ENCODE peak calls at places on chromosome 12, in ten cellular contexts. W, N, C, Q, X, R, M, H, P and B are unnamed samples.

GRCh38 chr12:24546661-24547060 is 402.2 kb downstream of the BCAT1 start:
- DNase-seq in R (no peak), Q (no peak), M (no peak), N (no peak), P (no peak), X (no peak), H (no peak), C (no peak), W (no peak), B (no peak)

GRCh38 chr12:46389130-46389616 is 16.6 kb upstream of the SLC38A2 start:
- DNase-seq in H (no peak), Q (no peak), C (no peak), N (peak), M (no peak), X (peak), R (no peak), W (no peak), P (no peak), B (peak)

GRCh38 chr12:110282956-110283817 is 2.1 kb downstream of the ATP2A2 start:
- DNase-seq in P (no peak), M (no peak), R (peak), Q (no peak), H (peak), C (no peak), X (no peak), N (peak), W (no peak), B (no peak)

GRCh38 chr12:27013606-27014084 is 539 bp downstream of the TM7SF3 start:
- DNase-seq in Q (no peak), P (peak), M (no peak), W (no peak), R (no peak), N (peak), H (no peak), X (peak), C (peak), B (peak)

GRCh38 chr12:50986961-50987737 is 34.8 kb downstream of the HIGD1C start:
- DNase-seq in M (peak), P (peak), C (no peak), N (peak), X (peak), R (peak), W (no peak), Q (no peak), H (no peak), B (peak)

GRCh38 chr12:122963928-122964240 is 2.4 kb downstream of the ABCB9 start:
- DNase-seq in X (peak), N (peak), P (no peak), R (no peak), H (peak), Q (no peak), C (peak), M (peak), W (no peak), B (peak)

GRCh38 chr12:76872415-76872814 is 6.4 kb downstream of the CSRP2 start:
- DNase-seq in C (no peak), M (no peak), P (no peak), W (no peak), Q (no peak), X (no peak), R (no peak), H (no peak), N (no peak), B (no peak)

GRCh38 chr12:56082382-56082781 is 2.4 kb downstream of the ERBB3 start:
- DNase-seq in R (no peak), P (no peak), M (no peak), N (no peak), Q (no peak), C (no peak), W (no peak), H (no peak), X (no peak), B (no peak)

GRCh38 chr12:56900583-56900982 is 33.6 kb downstream of the SDR9C7 start:
- DNase-seq in X (peak), W (no peak), R (no peak), M (no peak), Q (no peak), N (peak), P (no peak), C (no peak), H (no peak), B (peak)

GRCh38 chr12:63894132-63894531 is 49.6 kb downstream of the SRGAP1 start:
- DNase-seq in N (no peak), H (no peak), Q (no peak), W (no peak), M (no peak), P (no peak), X (peak), C (no peak), R (no peak), B (no peak)

GRCh38 chr12:63151898-63152700 is 1.1 kb upstream of the AVPR1A start:
- DNase-seq in W (no peak), N (peak), P (peak), M (peak), R (no peak), H (peak), C (no peak), X (peak), Q (no peak), B (peak)

GRCh38 chr12:61009167-61009566 is 1251.0 kb upstream of the USP15 start:
- DNase-seq in R (no peak), W (no peak), N (peak), M (no peak), C (no peak), Q (no peak), H (no peak), P (no peak), X (no peak), B (no peak)

GRCh38 chr12:19447386-19447785 is 8.1 kb downstream of the AEBP2 start:
- DNase-seq in C (no peak), W (no peak), R (no peak), X (no peak), N (no peak), Q (no peak), M (no peak), H (no peak), P (no peak), B (no peak)

GRCh38 chr12:124500232-124501079 is 67.0 kb downstream of the NCOR2 start:
- DNase-seq in C (no peak), M (no peak), W (no peak), R (no peak), N (peak), H (no peak), X (peak), Q (no peak), P (no peak), B (no peak)

GRCh38 chr12:125688223-125688622 is 623.0 kb downstream of the AACS start:
- DNase-seq in W (no peak), R (no peak), M (no peak), N (no peak), P (no peak), C (no peak), X (no peak), H (no peak), Q (no peak), B (no peak)

GRCh38 chr12:6426882-6427671 is 17.7 kb upstream of the CD27 start:
- DNase-seq in Q (peak), W (peak), X (no peak), C (no peak), R (peak), H (no peak), P (peak), N (no peak), M (no peak), B (peak)